ENCODE peak calls at places on chromosomes 11 and 22, in five cellular contexts. P is GM10248, W is ovary, L is heart right ventricle, G is Calu3. C is an unnamed sample.

GRCh38 chr11:393219-394033 is 583 bp upstream of the PKP3 start:
- DNase-seq in P (no peak), W (no peak), L (no peak), G (peak), C (no peak)

GRCh38 chr11:10303558-10304363 is 1.1 kb upstream of the ADM start:
- DNase-seq in P (peak), W (no peak), L (no peak), G (peak), C (peak)

GRCh38 chr11:117483372-117483771 is 155.7 kb downstream of the CEP164 start:
- DNase-seq in P (no peak), W (no peak), L (no peak), G (no peak), C (no peak)

GRCh38 chr11:73645972-73646631 is at the start of gene PLEKHB1:
- DNase-seq in P (no peak), W (no peak), L (no peak), G (no peak), C (peak)

GRCh38 chr11:111541209-111542061 is 915 bp downstream of the LAYN start:
- DNase-seq in P (peak), W (peak), L (peak), G (peak), C (peak)

GRCh38 chr22:21837184-21837979 is 30.1 kb downstream of the MAPK1 start:
- DNase-seq in P (no peak), W (no peak), L (peak), G (no peak), C (peak)

GRCh38 chr11:110886241-110886640 is 174.0 kb upstream of the ARHGAP20 start:
- DNase-seq in P (no peak), W (no peak), L (no peak), G (no peak), C (no peak)

GRCh38 chr11:1351278-1351937 is 38.3 kb upstream of the BRSK2 start:
- DNase-seq in P (no peak), W (peak), L (no peak), G (no peak), C (no peak)

GRCh38 chr22:40202225-40202944 is 24.7 kb downstream of the TNRC6B start:
- DNase-seq in P (no peak), W (no peak), L (no peak), G (no peak), C (no peak)
- TF ChIP-seq CTCF in P (no peak), W (no peak), L (no peak), G (no peak), C (no peak)

GRCh38 chr22:39303892-39304671 is 15.3 kb downstream of the RPL3 start:
- DNase-seq in P (no peak), W (no peak), L (no peak), G (no peak), C (no peak)

GRCh38 chr22:39308614-39309363 is 10.6 kb downstream of the RPL3 start:
- DNase-seq in P (no peak), W (peak), L (no peak), G (peak), C (no peak)

GRCh38 chr22:39309364-39309861 is 10.0 kb downstream of the RPL3 start:
- DNase-seq in P (no peak), W (no peak), L (no peak), G (peak), C (no peak)

GRCh38 chr22:39303358-39303757 is 16.1 kb downstream of the RPL3 start:
- DNase-seq in P (no peak), W (no peak), L (no peak), G (no peak), C (no peak)

GRCh38 chr22:39306456-39307361 is 12.7 kb downstream of the RPL3 start:
- DNase-seq in P (no peak), W (no peak), L (no peak), G (peak), C (peak)
- TF ChIP-seq CTCF in P (peak), W (no peak), L (peak), G (peak), C (peak)

GRCh38 chr11:122729139-122729538 is 73.6 kb downstream of the UBASH3B start:
- DNase-seq in P (no peak), W (no peak), L (no peak), G (no peak), C (no peak)
- TF ChIP-seq CTCF in P (no peak), W (no peak), L (no peak), G (no peak), C (no peak)

GRCh38 chr22:20591660-20592310 is 84.4 kb downstream of the MED15 start:
- DNase-seq in P (no peak), W (no peak), L (no peak), G (peak), C (no peak)
- TF ChIP-seq CTCF in P (no peak), W (no peak), L (no peak), G (no peak), C (no peak)

DNA sequence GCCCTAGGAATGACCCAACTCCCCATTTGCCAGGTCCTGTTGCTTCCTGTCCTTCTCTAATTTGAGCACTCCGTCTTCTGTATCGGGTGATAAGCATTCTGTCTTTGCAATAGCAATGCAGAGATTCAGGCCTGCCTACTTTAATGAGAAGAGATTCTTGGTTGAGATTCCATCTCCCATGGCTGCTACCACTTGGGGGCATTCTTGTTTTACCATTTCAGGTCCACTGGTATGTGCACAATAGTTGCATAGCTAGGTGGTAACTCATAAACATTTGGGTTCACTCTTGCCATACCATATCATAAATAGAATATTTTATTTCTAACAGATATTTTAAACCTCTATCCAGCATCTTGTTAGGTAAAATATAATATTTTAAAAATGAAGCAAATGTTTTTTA is 34.4 kb upstream of the CALCB start:
- DNase-seq in P (no peak), W (no peak), L (no peak), G (no peak), C (no peak)
- TF ChIP-seq CTCF in P (no peak), W (no peak), L (no peak), G (no peak), C (no peak)

DNA sequence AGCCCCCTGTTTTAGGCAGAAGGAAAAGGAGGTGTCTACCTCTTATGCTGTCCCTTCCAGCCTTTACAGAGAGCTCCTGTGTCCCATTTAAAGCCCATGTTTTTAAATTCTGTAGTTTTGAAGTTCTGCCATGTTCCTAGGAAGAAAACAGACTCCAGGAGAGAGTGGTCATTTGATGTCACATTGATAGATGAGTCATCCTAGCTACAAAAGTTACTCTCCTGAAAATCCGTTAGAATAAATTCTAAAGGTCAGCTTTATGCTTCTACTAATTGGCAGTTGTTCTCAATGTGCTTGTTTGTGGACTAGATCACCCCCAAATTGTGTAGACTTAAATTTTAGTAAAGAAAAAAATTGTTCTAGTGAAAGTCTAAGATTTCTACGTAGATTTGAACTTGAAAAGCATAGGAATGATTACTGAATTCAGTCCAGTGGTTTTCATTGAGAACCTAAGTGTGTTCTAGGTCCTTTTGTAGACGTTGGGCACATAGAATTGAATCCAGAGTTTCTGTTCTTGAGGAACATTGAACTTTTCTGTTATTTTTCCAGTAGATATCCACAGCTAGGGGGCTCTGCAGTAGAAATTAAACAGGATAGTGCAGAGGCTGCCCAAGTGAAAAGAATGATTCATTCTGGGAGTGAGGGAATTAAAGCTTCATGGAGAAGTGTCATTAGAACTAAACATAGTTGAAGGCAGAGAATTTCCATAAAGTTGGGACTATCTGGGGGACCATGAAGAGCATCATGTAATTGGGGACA is 140.6 kb upstream of the RASSF10 start:
- DNase-seq in P (no peak), W (no peak), L (no peak), G (no peak), C (no peak)
- TF ChIP-seq CTCF in P (no peak), W (no peak), L (peak), G (no peak), C (no peak)

C was measured in endothelial cell.